ENCODE peak calls at places on chromosomes 6 and 20, in five cellular contexts. U is HTR-8/SVneo; Y is MM.1S; P is activated CD4-positive, alpha-beta T cell treated with anti-CD3 and anti-CD28 coated beads for 48 hours; L is iris pigment epithelial cell. Q is an unnamed sample.

GRCh38 chr20:36493013-36493800 is 48.1 kb upstream of the MYL9 start:
- DNase-seq in U (no peak), Y (no peak), P (no peak), L (no peak), Q (peak)

GRCh38 chr20:60512436-60512835 is 554.2 kb downstream of the CDH26 start:
- DNase-seq in U (peak), Y (no peak), P (no peak), L (peak), Q (no peak)

GRCh38 chr6:139515511-139515910 is 141.1 kb upstream of the CITED2 start:
- DNase-seq in U (peak), Y (no peak), P (no peak), L (peak), Q (no peak)

GRCh38 chr6:158321960-158322359 is 9.7 kb downstream of the TULP4 start:
- DNase-seq in U (no peak), Y (no peak), P (no peak), L (peak), Q (no peak)

GRCh38 chr6:92577077-92577719 is 842.2 kb downstream of the EPHA7 start:
- DNase-seq in U (no peak), Y (no peak), P (no peak), L (peak), Q (no peak)

GRCh38 chr6:75719133-75719532 is 29.9 kb upstream of the MYO6 start:
- DNase-seq in U (no peak), Y (no peak), P (no peak), L (no peak), Q (no peak)

GRCh38 chr20:50379049-50379990 is 130.9 kb upstream of the PTPN1 start:
- DNase-seq in U (peak), Y (no peak), P (no peak), L (peak), Q (no peak)

GRCh38 chr20:41715525-41715924 is 97.3 kb upstream of the CHD6 start:
- DNase-seq in U (no peak), Y (no peak), P (no peak), L (no peak), Q (no peak)

GRCh38 chr6:38034269-38034914 is 214.9 kb downstream of the ZFAND3 start:
- DNase-seq in U (no peak), Y (peak), P (no peak), L (peak), Q (no peak)

GRCh38 chr6:142705054-142705453 is 239.9 kb downstream of the HIVEP2 start:
- DNase-seq in U (no peak), Y (no peak), P (no peak), L (no peak), Q (no peak)

GRCh38 chr6:35804996-35805736 is at the start of gene LHFPL5:
- DNase-seq in U (peak), Y (peak), P (peak), L (no peak), Q (peak)

GRCh38 chr6:53250761-53251672 is 97.7 kb downstream of the ELOVL5 start:
- DNase-seq in U (no peak), Y (no peak), P (no peak), L (peak), Q (no peak)

GRCh38 chr6:81565071-81565470 is 187.4 kb downstream of the TENT5A start:
- DNase-seq in U (no peak), Y (no peak), P (no peak), L (peak), Q (no peak)

GRCh38 chr20:63027425-63028389 is 20.9 kb upstream of the BHLHE23 start:
- DNase-seq in U (no peak), Y (no peak), P (peak), L (no peak), Q (no peak)

GRCh38 chr6:50714487-50715379 is 1.4 kb downstream of the TFAP2D start:
- DNase-seq in U (no peak), Y (no peak), P (no peak), L (no peak), Q (no peak)

GRCh38 chr20:50928469-50928868 is 2.8 kb downstream of the ADNP start:
- DNase-seq in U (no peak), Y (no peak), P (peak), L (no peak), Q (no peak)

GRCh38 chr20:3808141-3808479 is 12.0 kb downstream of the CDC25B start:
- DNase-seq in U (peak), Y (no peak), P (no peak), L (peak), Q (peak)

Q was measured in posterior cingulate gyrus.